ENCODE peak calls at places on chromosomes 16 and 17, in eight cellular contexts. One of them, this sample, is unnamed.

GRCh38 chr16:48499822-48500440 is 110.0 kb downstream of the N4BP1 start:
- DNase-seq in central memory CD4-positive, alpha-beta T cell: no peak
- DNase-seq in activated naive CD4-positive, alpha-beta T cell: no peak
- DNase-seq in cardiac muscle cell: no peak
- DNase-seq in naive thymus-derived CD8-positive, alpha-beta T cell: no peak
- DNase-seq in endothelial cell of umbilical vein: peak; percentile 89
- DNase-seq in HS-27A: peak; percentile 15
- DNase-seq in A549: peak; percentile 77
- DNase-seq in this sample: peak; percentile 89

GRCh38 chr17:81912441-81913309 is 1.5 kb upstream of the PCYT2 start:
- DNase-seq in central memory CD4-positive, alpha-beta T cell: no peak
- DNase-seq in activated naive CD4-positive, alpha-beta T cell: no peak
- DNase-seq in cardiac muscle cell: no peak
- DNase-seq in naive thymus-derived CD8-positive, alpha-beta T cell: no peak
- DNase-seq in endothelial cell of umbilical vein: no peak
- DNase-seq in HS-27A: no peak
- DNase-seq in A549: no peak
- DNase-seq in this sample: no peak

GRCh38 chr17:6903516-6903915 is 72.0 kb upstream of the TEKT1 start:
- DNase-seq in central memory CD4-positive, alpha-beta T cell: no peak
- DNase-seq in activated naive CD4-positive, alpha-beta T cell: no peak
- DNase-seq in cardiac muscle cell: no peak
- DNase-seq in naive thymus-derived CD8-positive, alpha-beta T cell: no peak
- DNase-seq in endothelial cell of umbilical vein: no peak
- DNase-seq in HS-27A: no peak
- DNase-seq in A549: no peak
- DNase-seq in this sample: no peak

GRCh38 chr16:50324345-50324744 is 44.4 kb downstream of the BRD7 start:
- DNase-seq in central memory CD4-positive, alpha-beta T cell: no peak
- DNase-seq in activated naive CD4-positive, alpha-beta T cell: no peak
- DNase-seq in cardiac muscle cell: no peak
- DNase-seq in naive thymus-derived CD8-positive, alpha-beta T cell: no peak
- DNase-seq in endothelial cell of umbilical vein: no peak
- DNase-seq in HS-27A: no peak
- DNase-seq in A549: no peak
- DNase-seq in this sample: no peak

GRCh38 chr17:36627101-36627500 is 25.7 kb downstream of the MRM1 start:
- DNase-seq in central memory CD4-positive, alpha-beta T cell: no peak
- DNase-seq in activated naive CD4-positive, alpha-beta T cell: no peak
- DNase-seq in cardiac muscle cell: no peak
- DNase-seq in naive thymus-derived CD8-positive, alpha-beta T cell: no peak
- DNase-seq in endothelial cell of umbilical vein: no peak
- DNase-seq in HS-27A: no peak
- DNase-seq in A549: no peak
- DNase-seq in this sample: no peak

GRCh38 chr16:20763461-20764232 is at the start of gene ACSM3:
- DNase-seq in central memory CD4-positive, alpha-beta T cell: peak; percentile 76
- DNase-seq in activated naive CD4-positive, alpha-beta T cell: no peak
- DNase-seq in cardiac muscle cell: peak; percentile 61
- DNase-seq in naive thymus-derived CD8-positive, alpha-beta T cell: peak; percentile 66
- DNase-seq in endothelial cell of umbilical vein: peak; percentile 46
- DNase-seq in HS-27A: peak; percentile 7
- DNase-seq in A549: peak; percentile 92
- DNase-seq in this sample: no peak

GRCh38 chr17:17890773-17891759 is 54.3 kb upstream of the SREBF1 start:
- DNase-seq in central memory CD4-positive, alpha-beta T cell: peak; percentile 28
- DNase-seq in activated naive CD4-positive, alpha-beta T cell: no peak
- DNase-seq in cardiac muscle cell: peak; percentile 77
- DNase-seq in naive thymus-derived CD8-positive, alpha-beta T cell: peak; percentile 32
- DNase-seq in endothelial cell of umbilical vein: peak; percentile 66
- DNase-seq in HS-27A: no peak
- DNase-seq in A549: peak; percentile 88
- DNase-seq in this sample: peak; percentile 83

GRCh38 chr16:51807551-51807950 is 656.5 kb upstream of the SALL1 start:
- DNase-seq in central memory CD4-positive, alpha-beta T cell: no peak
- DNase-seq in activated naive CD4-positive, alpha-beta T cell: no peak
- DNase-seq in cardiac muscle cell: no peak
- DNase-seq in naive thymus-derived CD8-positive, alpha-beta T cell: no peak
- DNase-seq in endothelial cell of umbilical vein: no peak
- DNase-seq in HS-27A: no peak
- DNase-seq in A549: no peak
- DNase-seq in this sample: no peak

GRCh38 chr17:18257747-18258355 is 687 bp downstream of the FLII start:
- DNase-seq in central memory CD4-positive, alpha-beta T cell: peak; percentile 29
- DNase-seq in activated naive CD4-positive, alpha-beta T cell: no peak
- DNase-seq in cardiac muscle cell: peak; percentile 87
- DNase-seq in naive thymus-derived CD8-positive, alpha-beta T cell: no peak
- DNase-seq in endothelial cell of umbilical vein: peak; percentile 65
- DNase-seq in HS-27A: peak; percentile 79
- DNase-seq in A549: peak; percentile 87
- DNase-seq in this sample: peak; percentile 73

GRCh38 chr17:80962356-80963329 is 29.0 kb upstream of the CHMP6 start:
- DNase-seq in central memory CD4-positive, alpha-beta T cell: no peak
- DNase-seq in activated naive CD4-positive, alpha-beta T cell: no peak
- DNase-seq in cardiac muscle cell: no peak
- DNase-seq in naive thymus-derived CD8-positive, alpha-beta T cell: no peak
- DNase-seq in endothelial cell of umbilical vein: no peak
- DNase-seq in HS-27A: no peak
- DNase-seq in A549: no peak
- DNase-seq in this sample: no peak

GRCh38 chr17:56842577-56842976 is 8.6 kb downstream of the DGKE start:
- DNase-seq in central memory CD4-positive, alpha-beta T cell: no peak
- DNase-seq in activated naive CD4-positive, alpha-beta T cell: no peak
- DNase-seq in cardiac muscle cell: no peak
- DNase-seq in naive thymus-derived CD8-positive, alpha-beta T cell: no peak
- DNase-seq in endothelial cell of umbilical vein: peak; percentile 29
- DNase-seq in HS-27A: no peak
- DNase-seq in A549: no peak
- DNase-seq in this sample: no peak

GRCh38 chr17:68732301-68732749 is 131.2 kb upstream of the FAM20A start:
- DNase-seq in central memory CD4-positive, alpha-beta T cell: no peak
- DNase-seq in activated naive CD4-positive, alpha-beta T cell: no peak
- DNase-seq in cardiac muscle cell: no peak
- DNase-seq in naive thymus-derived CD8-positive, alpha-beta T cell: no peak
- DNase-seq in endothelial cell of umbilical vein: no peak
- DNase-seq in HS-27A: no peak
- DNase-seq in A549: no peak
- DNase-seq in this sample: no peak

This sample was measured in lung microvascular endothelial cell.